ENCODE peak calls at places on chromosomes 12 and 14, in four cellular contexts. V, X, U and Q are unnamed samples.

GRCh38 chr12:93002278-93003054 is 73.4 kb upstream of the EEA1 start:
- DNase-seq in V (peak), U (no peak), X (no peak), Q (peak)

GRCh38 chr12:67042697-67043131 is 226.4 kb upstream of the CAND1 start:
- DNase-seq in V (no peak), U (peak), X (no peak), Q (peak)

GRCh38 chr14:101593411-101594181 is 32.3 kb downstream of the DIO3 start:
- DNase-seq in X (no peak), U (peak), V (no peak), Q (no peak)

GRCh38 chr12:109739747-109740693 is 26.4 kb downstream of the FAM222A start:
- DNase-seq in V (peak), X (peak), U (no peak), Q (no peak)

GRCh38 chr12:75366629-75367028 is 24.3 kb upstream of the GLIPR1L2 start:
- DNase-seq in V (no peak), X (no peak), U (no peak), Q (no peak)

GRCh38 chr14:97709552-97709951 is 912.4 kb downstream of the VRK1 start:
- DNase-seq in U (no peak), X (no peak), V (no peak), Q (no peak)

GRCh38 chr14:81562818-81563217 is 29.2 kb upstream of the SEL1L start:
- DNase-seq in X (no peak), U (no peak), V (no peak), Q (no peak)

GRCh38 chr12:87935216-87935615 is 94.0 kb downstream of the C12orf50 start:
- DNase-seq in U (no peak), V (no peak), X (no peak), Q (peak)

GRCh38 chr14:93888995-93889394 is 38.1 kb upstream of the FAM181A start:
- DNase-seq in V (no peak), X (no peak), U (no peak), Q (no peak)

GRCh38 chr12:115064296-115064695 is 380.3 kb upstream of the TBX3 start:
- DNase-seq in V (no peak), X (no peak), U (no peak), Q (no peak)

GRCh38 chr12:50103767-50104321 is at the start of gene GPD1:
- DNase-seq in X (peak), U (peak), V (peak), Q (peak)

GRCh38 chr12:123948401-123949117 is 24.1 kb downstream of the CCDC92 start:
- DNase-seq in U (no peak), X (no peak), V (no peak), Q (no peak)

GRCh38 chr12:77685112-77685511 is 145.6 kb upstream of the NAV3 start:
- DNase-seq in U (peak), X (no peak), V (peak), Q (peak)

GRCh38 chr12:124814741-124815613 is 48.7 kb downstream of the SCARB1 start:
- DNase-seq in X (no peak), V (peak), U (peak), Q (no peak)

GRCh38 chr12:57853864-57854556 is 7.5 kb upstream of the CTDSP2 start:
- DNase-seq in X (no peak), V (no peak), U (no peak), Q (peak)

GRCh38 chr12:76915381-76916169 is 36.8 kb upstream of the CSRP2 start:
- DNase-seq in U (no peak), V (no peak), X (no peak), Q (no peak)

GRCh38 chr12:2751686-2752085 is 43.1 kb upstream of the FKBP4 start:
- DNase-seq in X (no peak), V (no peak), U (no peak), Q (no peak)

GRCh38 chr14:51087024-51087423 is 7.9 kb downstream of the TRIM9 start:
- DNase-seq in X (no peak), V (no peak), U (peak), Q (peak)

GRCh38 chr12:77299910-77300772 is 234.8 kb upstream of the E2F7 start:
- DNase-seq in X (no peak), V (no peak), U (no peak), Q (peak)

GRCh38 chr14:50762001-50762930 is 68.7 kb downstream of the NIN start:
- DNase-seq in X (no peak), U (no peak), V (no peak), Q (peak)

GRCh38 chr14:44162197-44162596 is 344.9 kb downstream of the FSCB start:
- DNase-seq in V (no peak), U (no peak), X (no peak), Q (no peak)

GRCh38 chr12:94150483-94151225 is 2.3 kb downstream of the PLXNC1 start:
- DNase-seq in X (peak), V (peak), U (peak), Q (no peak)

GRCh38 chr12:56375598-56376434 is 13.2 kb upstream of the APOF start:
- DNase-seq in U (no peak), V (no peak), X (no peak), Q (no peak)

GRCh38 chr12:50112456-50113218 is 601 bp downstream of the COX14 start:
- DNase-seq in X (no peak), U (peak), V (no peak), Q (no peak)

GRCh38 chr14:89406941-89407340 is 10.1 kb downstream of the FOXN3 start:
- DNase-seq in U (no peak), V (no peak), X (no peak), Q (no peak)

GRCh38 chr14:99628832-99629618 is 15.9 kb upstream of the HHIPL1 start:
- DNase-seq in V (peak), U (peak), X (peak), Q (peak)

GRCh38 chr14:52307376-52307775 is 6.7 kb upstream of the PTGER2 start:
- DNase-seq in X (no peak), V (no peak), U (peak), Q (no peak)

GRCh38 chr12:124395284-124395752 is 100.4 kb downstream of the RFLNA start:
- DNase-seq in U (no peak), V (no peak), X (no peak), Q (no peak)

GRCh38 chr12:73589220-73589619 is 948.4 kb upstream of the ATXN7L3B start:
- DNase-seq in X (no peak), U (no peak), V (no peak), Q (peak)

GRCh38 chr12:130320553-130320952 is 17.1 kb upstream of the PIWIL1 start:
- DNase-seq in U (no peak), V (no peak), X (no peak), Q (no peak)

DNA sequence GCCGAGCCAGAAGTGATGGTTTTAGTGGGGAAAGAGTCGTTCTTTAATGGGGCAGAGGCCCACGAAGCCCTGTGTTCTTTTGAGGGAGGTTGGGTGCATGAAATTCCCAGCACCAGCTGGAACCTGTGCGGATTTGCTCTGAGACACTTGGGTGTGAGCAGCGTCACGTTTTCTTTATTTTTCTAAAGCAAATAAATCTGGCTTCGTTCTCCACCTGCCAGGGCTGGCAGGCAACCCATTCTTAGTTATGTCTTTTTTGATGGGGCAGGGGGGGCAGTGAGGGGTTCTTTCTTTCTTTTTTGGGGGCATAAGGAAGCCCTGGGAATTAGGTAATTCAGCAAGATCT is 232.2 kb downstream of the C12orf75 start:
- DNase-seq in U (peak), X (no peak), V (no peak), Q (peak)
- H3K4me3 ChIP-seq in U (no peak), X (no peak), V (no peak), Q (peak)

GRCh38 chr12:128266559-128267245 is at the start of gene TMEM132C:
- DNase-seq in U (peak), V (no peak), X (no peak), Q (no peak)
- H3K4me3 ChIP-seq in U (peak), V (peak), X (peak), Q (no peak)

GRCh38 chr12:61554268-61555008 is 705.8 kb upstream of the USP15 start:
- DNase-seq in X (no peak), V (no peak), U (no peak), Q (peak)
- H3K4me3 ChIP-seq in X (no peak), V (no peak), U (no peak), Q (peak)

GRCh38 chr14:33949051-33950037 is 1.5 kb downstream of the EGLN3 start:
- DNase-seq in U (no peak), X (no peak), V (no peak), Q (no peak)
- H3K4me3 ChIP-seq in U (peak), X (peak), V (peak), Q (peak)

DNA sequence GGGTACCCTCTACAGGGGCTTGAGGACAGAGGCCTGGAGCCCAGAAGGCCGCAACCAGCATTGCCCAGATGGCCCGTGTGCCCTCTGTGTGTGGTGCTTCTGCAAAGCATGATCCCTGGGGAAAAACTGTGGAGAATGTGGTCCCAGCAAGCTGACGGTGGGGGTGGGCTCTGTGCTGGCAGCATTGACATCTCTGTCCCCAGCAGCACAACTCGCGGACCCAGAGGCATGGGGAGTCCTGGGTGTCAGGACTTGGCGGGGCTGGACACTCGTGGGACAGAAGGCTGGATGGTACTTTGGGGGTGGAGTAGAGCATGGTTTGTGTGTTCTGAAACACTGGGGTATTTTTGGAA is 4.3 kb downstream of the CLBA1 start:
- DNase-seq in U (no peak), X (no peak), V (no peak), Q (no peak)
- H3K4me3 ChIP-seq in U (no peak), X (no peak), V (no peak), Q (no peak)

GRCh38 chr12:116502989-116503496 is 56.1 kb upstream of the MAP1LC3B2 start:
- DNase-seq in U (peak), V (no peak), X (no peak), Q (no peak)

GRCh38 chr12:116506697-116507064 is 52.5 kb upstream of the MAP1LC3B2 start:
- DNase-seq in U (no peak), V (no peak), X (no peak), Q (no peak)

GRCh38 chr12:116513944-116514343 is 45.2 kb upstream of the MAP1LC3B2 start:
- DNase-seq in V (no peak), U (no peak), X (no peak), Q (no peak)

GRCh38 chr12:116504438-116504837 is 54.7 kb upstream of the MAP1LC3B2 start:
- DNase-seq in V (no peak), U (no peak), X (no peak), Q (no peak)

DNA sequence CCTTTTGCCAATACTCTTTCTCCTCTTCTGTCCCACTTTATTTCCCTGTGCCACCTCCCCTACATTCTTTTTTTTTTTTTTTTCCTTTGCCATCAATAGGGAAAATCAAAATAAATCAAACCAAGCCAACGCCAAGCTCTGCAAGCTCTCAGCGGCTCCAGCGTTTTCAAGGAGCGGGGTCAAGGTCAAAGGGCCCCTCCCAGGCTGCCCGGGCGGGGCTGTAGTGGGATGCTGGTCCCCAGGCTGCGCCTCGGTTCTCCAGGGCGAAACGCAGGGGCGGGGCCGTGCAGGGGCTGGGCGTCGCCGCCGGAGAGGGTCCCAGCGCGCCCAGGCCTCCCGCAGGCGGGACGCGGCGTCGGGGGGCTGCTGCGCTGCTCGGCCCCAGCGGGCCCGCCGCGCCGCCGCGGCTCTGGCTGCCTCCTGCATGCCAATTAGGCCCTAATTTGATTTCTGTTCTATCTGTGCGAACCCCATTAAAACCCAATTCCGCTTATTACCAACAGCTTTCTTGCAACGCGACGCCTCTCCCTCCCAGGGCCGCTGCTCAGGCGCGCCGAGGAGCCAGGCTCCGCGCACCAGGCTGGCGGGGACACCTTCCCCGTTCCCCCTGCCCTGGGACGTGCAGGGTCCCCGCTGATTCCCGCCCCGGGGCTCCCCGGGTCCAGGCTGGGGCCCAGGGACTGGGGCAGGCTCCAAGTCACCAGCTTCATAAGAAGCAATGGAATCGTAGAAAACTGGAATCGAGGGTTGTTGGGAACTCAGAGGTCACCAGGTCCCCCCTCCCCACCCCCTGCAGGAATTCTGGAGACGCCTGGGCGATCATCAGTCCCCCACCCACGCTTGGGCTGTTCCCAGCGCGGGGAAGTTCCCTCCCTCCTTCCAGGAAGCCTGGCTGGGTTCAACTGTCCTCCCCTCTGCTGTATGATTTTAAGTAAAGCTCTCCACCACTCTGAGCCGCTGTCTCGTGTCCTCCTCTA is 50.7 kb upstream of the MAP1LC3B2 start:
- DNase-seq in X (peak), V (peak), U (no peak), Q (no peak)
- H3K4me3 ChIP-seq in X (peak), V (peak), U (no peak), Q (peak)

DNA sequence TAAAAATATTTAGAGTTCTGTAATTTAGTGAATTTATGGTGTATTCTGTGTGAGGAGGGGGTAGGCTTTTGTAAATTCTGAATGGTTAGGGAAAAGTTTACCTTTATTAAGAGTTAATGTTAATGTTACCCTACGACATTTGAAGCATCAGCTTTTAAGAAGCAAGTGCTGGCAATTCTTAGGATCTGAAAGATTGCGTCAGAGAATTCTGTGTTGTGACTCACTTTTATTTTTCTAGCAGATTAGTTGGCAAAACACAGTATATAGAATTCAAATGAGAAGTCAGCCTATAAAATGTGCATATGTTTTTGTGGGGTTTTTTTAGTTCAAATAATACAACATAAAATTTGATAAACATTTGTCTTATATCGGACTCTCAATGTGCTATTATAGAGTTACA is 97.6 kb downstream of the RAD52 start:
- DNase-seq in X (no peak), V (no peak), U (peak), Q (peak)
- H3K4me3 ChIP-seq in X (no peak), V (no peak), U (no peak), Q (peak)

GRCh38 chr12:53563452-53563851 is 56.2 kb upstream of the NPFF start:
- DNase-seq in U (no peak), X (no peak), V (no peak), Q (no peak)

GRCh38 chr12:53564941-53565340 is 57.7 kb upstream of the NPFF start:
- DNase-seq in X (no peak), U (no peak), V (no peak), Q (no peak)

GRCh38 chr12:53561590-53561953 is 54.3 kb upstream of the NPFF start:
- DNase-seq in V (no peak), U (peak), X (no peak), Q (peak)

GRCh38 chr12:53560912-53561589 is 53.8 kb upstream of the NPFF start:
- DNase-seq in U (no peak), V (no peak), X (no peak), Q (no peak)

GRCh38 chr12:53564276-53564675 is 57.0 kb upstream of the NPFF start:
- DNase-seq in X (no peak), V (no peak), U (no peak), Q (no peak)
- H3K4me3 ChIP-seq in X (no peak), V (no peak), U (no peak), Q (no peak)